ENCODE peak calls at places on chromosomes 11 and 22, in five cellular contexts. One of them, this sample, is unnamed.
A peak's percentile ranks its signal among the peaks of the same experiment; 100 is the strongest.

GRCh38 chr11:9459573-9460321 is 1.1 kb upstream of the ZNF143 start:
- DNase-seq in astrocyte of the spinal cord: peak; percentile 75
- DNase-seq in BE2C: no peak
- DNase-seq in brain microvascular endothelial cell: peak; percentile 52
- DNase-seq in IMR-90: peak; percentile 64
- DNase-seq in this sample: peak; percentile 69

GRCh38 chr22:38074181-38075104 is 9.5 kb downstream of the SLC16A8 start:
- DNase-seq in BE2C: no peak
- DNase-seq in IMR-90: peak; percentile 41
- DNase-seq in brain microvascular endothelial cell: no peak
- DNase-seq in astrocyte of the spinal cord: peak; percentile 36
- DNase-seq in this sample: peak; percentile 29

GRCh38 chr11:48013269-48013901 is 33.0 kb downstream of the PTPRJ start:
- DNase-seq in IMR-90: peak; percentile 65
- DNase-seq in brain microvascular endothelial cell: no peak
- DNase-seq in BE2C: no peak
- DNase-seq in astrocyte of the spinal cord: no peak
- DNase-seq in this sample: no peak

GRCh38 chr11:120068114-120068573 is 69.8 kb downstream of the TRIM29 start:
- DNase-seq in IMR-90: peak; percentile 47
- DNase-seq in brain microvascular endothelial cell: peak; percentile 18
- DNase-seq in BE2C: peak; percentile 66
- DNase-seq in astrocyte of the spinal cord: peak; percentile 18
- DNase-seq in this sample: no peak

GRCh38 chr11:27656806-27657483 is 43.3 kb downstream of the BDNF start:
- DNase-seq in IMR-90: no peak
- DNase-seq in brain microvascular endothelial cell: peak; percentile 39
- DNase-seq in astrocyte of the spinal cord: no peak
- DNase-seq in BE2C: no peak
- DNase-seq in this sample: no peak

GRCh38 chr22:43996981-43997265 is 27.2 kb upstream of the PARVB start:
- DNase-seq in BE2C: no peak
- DNase-seq in astrocyte of the spinal cord: no peak
- DNase-seq in brain microvascular endothelial cell: no peak
- DNase-seq in IMR-90: no peak
- DNase-seq in this sample: no peak

GRCh38 chr11:129728571-129728970 is 87.1 kb upstream of the TMEM45B start:
- DNase-seq in astrocyte of the spinal cord: no peak
- DNase-seq in brain microvascular endothelial cell: no peak
- DNase-seq in BE2C: no peak
- DNase-seq in IMR-90: no peak
- DNase-seq in this sample: no peak

GRCh38 chr11:120660024-120660565 is 148.5 kb downstream of the GRIK4 start:
- DNase-seq in BE2C: peak; percentile 59
- DNase-seq in brain microvascular endothelial cell: peak; percentile 16
- DNase-seq in astrocyte of the spinal cord: peak; percentile 13
- DNase-seq in IMR-90: peak; percentile 36
- DNase-seq in this sample: no peak

GRCh38 chr11:5096011-5096410 is 26.6 kb downstream of the OR52E1 start:
- DNase-seq in brain microvascular endothelial cell: no peak
- DNase-seq in astrocyte of the spinal cord: no peak
- DNase-seq in BE2C: no peak
- DNase-seq in IMR-90: no peak
- DNase-seq in this sample: no peak

GRCh38 chr22:25582946-25583345 is 18.5 kb downstream of the GRK3 start:
- DNase-seq in astrocyte of the spinal cord: no peak
- DNase-seq in BE2C: no peak
- DNase-seq in brain microvascular endothelial cell: no peak
- DNase-seq in IMR-90: peak; percentile 67
- DNase-seq in this sample: peak; percentile 28

GRCh38 chr11:132576706-132577105 is 955.6 kb downstream of the OPCML start:
- DNase-seq in BE2C: no peak
- DNase-seq in astrocyte of the spinal cord: peak; percentile 90
- DNase-seq in IMR-90: peak; percentile 97
- DNase-seq in brain microvascular endothelial cell: peak; percentile 99
- DNase-seq in this sample: peak; percentile 9

GRCh38 chr11:27253200-27253599 is 109.8 kb downstream of the CCDC34 start:
- DNase-seq in brain microvascular endothelial cell: no peak
- DNase-seq in BE2C: no peak
- DNase-seq in astrocyte of the spinal cord: no peak
- DNase-seq in IMR-90: no peak
- DNase-seq in this sample: no peak

GRCh38 chr22:40035351-40035750 is 40.6 kb downstream of the FAM83F start:
- DNase-seq in IMR-90: no peak
- DNase-seq in brain microvascular endothelial cell: no peak
- DNase-seq in astrocyte of the spinal cord: no peak
- DNase-seq in BE2C: no peak
- DNase-seq in this sample: no peak

GRCh38 chr22:30305519-30305905 is 16.2 kb upstream of the CASTOR1 start:
- DNase-seq in astrocyte of the spinal cord: no peak
- DNase-seq in brain microvascular endothelial cell: no peak
- DNase-seq in BE2C: no peak
- DNase-seq in IMR-90: no peak
- DNase-seq in this sample: peak; percentile 45

GRCh38 chr11:122491486-122491885 is 164.0 kb upstream of the UBASH3B start:
- DNase-seq in BE2C: no peak
- DNase-seq in astrocyte of the spinal cord: peak; percentile 30
- DNase-seq in IMR-90: peak; percentile 75
- DNase-seq in brain microvascular endothelial cell: peak; percentile 6
- DNase-seq in this sample: peak; percentile 84

GRCh38 chr11:113014731-113015455 is 53.7 kb downstream of the NCAM1 start:
- DNase-seq in astrocyte of the spinal cord: no peak
- DNase-seq in IMR-90: no peak
- DNase-seq in brain microvascular endothelial cell: no peak
- DNase-seq in BE2C: peak; percentile 87
- DNase-seq in this sample: no peak

DNA sequence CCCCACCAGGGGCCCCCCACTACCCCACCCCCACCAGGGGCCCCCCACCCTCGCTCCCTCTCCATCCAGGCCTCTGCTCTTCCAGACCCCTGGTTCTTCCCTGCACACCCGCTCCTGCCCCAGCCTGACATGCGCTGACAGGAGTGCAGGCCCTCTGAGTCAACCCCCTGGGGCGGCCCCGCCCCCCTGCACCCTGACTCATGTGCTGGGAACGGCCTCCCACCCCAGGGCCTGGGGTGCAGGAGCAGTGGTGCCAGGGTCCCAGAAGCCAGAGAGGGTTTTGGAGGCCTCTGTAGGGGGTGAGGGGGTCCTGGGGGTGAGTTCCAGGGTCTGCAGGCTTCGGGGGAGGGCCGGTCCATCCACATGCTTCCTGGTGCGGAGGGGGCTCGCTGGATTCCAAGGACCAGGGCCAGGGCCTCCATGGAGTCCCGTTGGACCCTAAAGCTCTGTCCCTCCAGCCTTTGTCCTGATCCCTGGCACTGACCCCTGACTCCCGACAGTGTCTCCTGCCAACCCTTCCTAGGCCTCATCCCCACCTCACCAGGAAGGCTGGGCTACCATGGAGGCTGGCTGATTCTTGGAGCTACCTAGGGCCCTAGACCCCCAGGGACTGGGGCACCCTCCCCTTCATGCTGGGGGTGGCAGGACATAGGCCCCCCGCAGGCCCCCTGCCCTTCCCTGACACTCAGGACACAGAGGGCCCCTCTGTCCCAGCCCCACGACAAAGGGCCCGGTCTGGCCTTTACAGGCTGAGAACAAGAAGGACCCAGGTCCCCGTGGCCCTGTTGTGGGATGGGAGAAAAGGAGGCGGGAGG is 583 bp upstream of the PKP3 start:
- DNase-seq in IMR-90: peak; percentile 78
- DNase-seq in astrocyte of the spinal cord: peak; percentile 57
- DNase-seq in BE2C: no peak
- DNase-seq in brain microvascular endothelial cell: peak; percentile 62
- DNase-seq in this sample: peak; percentile 70
- H3K4me3 ChIP-seq in IMR-90: no peak overlapping the region
- H3K4me3 ChIP-seq in astrocyte of the spinal cord: no peak overlapping the region
- H3K4me3 ChIP-seq in BE2C: no peak overlapping the region
- H3K4me3 ChIP-seq in brain microvascular endothelial cell: no peak overlapping the region
- H3K4me3 ChIP-seq in this sample: no peak overlapping the region

GRCh38 chr11:2691991-2692841 is 7.6 kb downstream of the KCNQ1OT1 start:
- DNase-seq in IMR-90: no peak
- DNase-seq in astrocyte of the spinal cord: no peak
- DNase-seq in BE2C: no peak
- DNase-seq in brain microvascular endothelial cell: no peak
- DNase-seq in this sample: no peak
- TF ChIP-seq CTCF in IMR-90: peak; percentile 13
- TF ChIP-seq CTCF in astrocyte of the spinal cord: peak; percentile 34
- TF ChIP-seq CTCF in BE2C: peak; percentile 50
- TF ChIP-seq CTCF in brain microvascular endothelial cell: peak; percentile 52
- TF ChIP-seq CTCF in this sample: no peak

GRCh38 chr11:69378303-69379141 is 84.6 kb downstream of the MYEOV start:
- DNase-seq in brain microvascular endothelial cell: no peak
- DNase-seq in BE2C: peak; percentile 6
- DNase-seq in IMR-90: no peak
- DNase-seq in astrocyte of the spinal cord: no peak
- DNase-seq in this sample: no peak

GRCh38 chr11:69376155-69377028 is 82.4 kb downstream of the MYEOV start:
- DNase-seq in brain microvascular endothelial cell: no peak
- DNase-seq in astrocyte of the spinal cord: no peak
- DNase-seq in BE2C: peak; percentile 5
- DNase-seq in IMR-90: no peak
- DNase-seq in this sample: no peak

GRCh38 chr11:69377953-69378302 is 84.0 kb downstream of the MYEOV start:
- DNase-seq in astrocyte of the spinal cord: no peak
- DNase-seq in BE2C: peak; percentile 5
- DNase-seq in IMR-90: no peak
- DNase-seq in brain microvascular endothelial cell: no peak
- DNase-seq in this sample: no peak

GRCh38 chr11:69375316-69376154 is 81.6 kb downstream of the MYEOV start:
- DNase-seq in IMR-90: no peak
- DNase-seq in BE2C: peak; percentile 12
- DNase-seq in astrocyte of the spinal cord: no peak
- DNase-seq in brain microvascular endothelial cell: no peak
- DNase-seq in this sample: no peak

GRCh38 chr11:69377029-69377952 is 83.3 kb downstream of the MYEOV start:
- DNase-seq in astrocyte of the spinal cord: no peak
- DNase-seq in brain microvascular endothelial cell: no peak
- DNase-seq in IMR-90: no peak
- DNase-seq in BE2C: peak; percentile 7
- DNase-seq in this sample: no peak
- H3K4me3 ChIP-seq in astrocyte of the spinal cord: no peak overlapping the region
- H3K4me3 ChIP-seq in brain microvascular endothelial cell: no peak overlapping the region
- H3K4me3 ChIP-seq in IMR-90: no peak overlapping the region
- H3K4me3 ChIP-seq in BE2C: no peak overlapping the region
- H3K4me3 ChIP-seq in this sample: no peak overlapping the region

DNA sequence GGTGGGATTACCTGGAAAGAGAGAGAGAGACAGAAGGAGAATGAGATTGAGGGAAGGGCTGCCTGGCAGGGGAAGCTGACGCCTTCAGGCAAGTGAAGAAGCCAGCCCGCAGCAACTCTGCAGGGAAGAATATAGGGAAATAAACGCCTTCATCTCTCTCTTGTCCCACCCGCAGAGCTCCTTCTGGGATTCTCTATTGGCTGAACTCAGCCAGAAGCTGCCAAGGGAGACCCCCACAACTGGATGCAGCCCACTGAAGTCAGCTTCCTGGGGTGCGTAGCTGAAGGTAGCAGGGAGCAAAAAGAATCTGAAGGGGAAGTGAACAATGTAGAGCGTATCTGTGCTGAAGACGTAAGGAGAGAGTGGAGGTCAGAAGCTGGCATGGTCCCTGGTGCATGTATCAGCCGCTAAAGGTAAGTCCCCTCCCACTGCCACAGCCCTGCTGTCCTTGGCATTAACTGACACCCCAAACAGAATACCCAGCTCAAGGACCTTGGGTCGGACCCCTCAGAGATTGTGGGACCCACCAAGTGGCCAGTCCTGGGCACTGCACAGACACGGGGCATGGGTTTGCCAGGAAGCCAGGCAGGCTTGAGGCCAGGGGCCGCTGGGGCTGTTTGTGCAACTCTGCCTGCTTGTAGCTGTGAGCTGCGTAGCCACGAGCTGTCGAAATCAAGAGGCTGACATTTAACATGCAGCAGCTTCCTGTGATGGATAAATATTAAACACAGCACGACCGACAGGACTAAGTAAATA is 469.9 kb downstream of the MN1 start:
- DNase-seq in brain microvascular endothelial cell: peak; percentile 42
- DNase-seq in IMR-90: peak; percentile 27
- DNase-seq in BE2C: peak; percentile 68
- DNase-seq in astrocyte of the spinal cord: peak; percentile 48
- DNase-seq in this sample: peak; percentile 46
- TF ChIP-seq CTCF in brain microvascular endothelial cell: peak; percentile 79
- TF ChIP-seq CTCF in IMR-90: peak; percentile 43
- TF ChIP-seq CTCF in BE2C: peak; percentile 65
- TF ChIP-seq CTCF in astrocyte of the spinal cord: peak; percentile 71
- TF ChIP-seq CTCF in this sample: peak; percentile 43

DNA sequence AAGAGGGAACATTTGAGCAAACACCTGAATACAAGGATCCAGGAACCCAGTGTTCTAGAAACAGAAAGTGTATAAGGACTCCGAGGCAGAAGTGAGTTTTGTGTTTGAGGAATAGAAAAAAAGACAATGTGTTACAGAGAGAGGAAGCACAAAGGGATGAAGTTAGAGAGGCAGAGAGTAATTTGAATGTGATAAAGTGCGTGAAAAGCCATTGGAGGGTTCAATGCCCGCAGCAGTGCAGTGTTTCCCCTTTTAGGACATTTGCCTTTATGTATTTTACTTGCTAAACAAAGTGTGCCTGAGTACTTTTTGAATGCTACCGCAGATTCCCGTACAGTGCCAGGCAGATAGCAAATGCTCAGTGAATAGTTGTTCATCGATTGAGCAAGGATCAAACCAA is 508.5 kb downstream of the RAB38 start:
- DNase-seq in brain microvascular endothelial cell: no peak
- DNase-seq in IMR-90: no peak
- DNase-seq in astrocyte of the spinal cord: no peak
- DNase-seq in BE2C: no peak
- DNase-seq in this sample: no peak
- H3K4me3 ChIP-seq in brain microvascular endothelial cell: no peak overlapping the region
- H3K4me3 ChIP-seq in IMR-90: no peak overlapping the region
- H3K4me3 ChIP-seq in astrocyte of the spinal cord: no peak overlapping the region
- H3K4me3 ChIP-seq in BE2C: no peak overlapping the region
- H3K4me3 ChIP-seq in this sample: no peak overlapping the region

DNA sequence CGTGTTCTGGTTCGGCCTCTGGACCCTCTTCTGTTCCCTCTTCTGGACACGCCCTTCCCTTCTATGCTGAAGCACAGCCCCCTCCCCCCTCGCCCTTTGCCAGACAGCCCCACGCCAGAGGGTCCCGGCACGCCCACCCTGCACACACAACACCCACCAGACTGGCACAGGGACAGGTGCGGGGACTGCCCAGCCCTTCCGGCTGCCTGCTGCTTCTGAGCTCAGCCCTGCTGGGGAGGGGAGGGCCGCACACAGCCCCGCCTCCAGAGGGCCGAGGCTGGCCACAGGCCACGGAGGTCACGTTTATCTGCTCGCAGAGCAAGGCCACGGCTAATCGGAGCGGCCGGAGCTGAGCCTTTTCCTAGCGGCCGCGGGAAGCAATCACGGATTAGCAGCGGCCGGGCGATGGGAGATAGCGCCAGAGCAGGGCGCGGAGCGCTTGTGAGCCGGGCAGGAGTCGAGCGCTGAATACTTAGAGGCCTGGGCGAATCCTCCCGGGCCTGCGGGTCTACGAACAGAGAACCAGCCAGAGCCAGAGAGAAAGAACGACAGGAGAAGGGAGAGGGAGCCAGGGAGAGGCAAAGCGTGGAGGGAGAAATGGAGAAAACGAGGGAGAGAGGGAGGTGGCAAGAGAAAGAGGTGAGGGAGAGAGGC is 21.5 kb downstream of the OTUB1 start:
- DNase-seq in BE2C: peak; percentile 60
- DNase-seq in IMR-90: no peak
- DNase-seq in astrocyte of the spinal cord: no peak
- DNase-seq in brain microvascular endothelial cell: no peak
- DNase-seq in this sample: peak; percentile 53
- TF ChIP-seq CTCF in BE2C: peak; percentile 12
- TF ChIP-seq CTCF in IMR-90: no peak
- TF ChIP-seq CTCF in astrocyte of the spinal cord: peak; percentile 13
- TF ChIP-seq CTCF in brain microvascular endothelial cell: peak; percentile 43
- TF ChIP-seq CTCF in this sample: peak; percentile 47

GRCh38 chr11:72240461-72241289 is 3.3 kb downstream of the PHOX2A start:
- DNase-seq in IMR-90: no peak
- DNase-seq in BE2C: peak; percentile 62
- DNase-seq in brain microvascular endothelial cell: no peak
- DNase-seq in astrocyte of the spinal cord: no peak
- DNase-seq in this sample: peak; percentile 24
- H3K4me3 ChIP-seq in IMR-90: no peak overlapping the region
- H3K4me3 ChIP-seq in BE2C: peak overlapping the region; percentile 100
- H3K4me3 ChIP-seq in brain microvascular endothelial cell: no peak overlapping the region
- H3K4me3 ChIP-seq in astrocyte of the spinal cord: no peak overlapping the region
- H3K4me3 ChIP-seq in this sample: no peak overlapping the region